ENCODE peak calls at places on chromosomes 5 and 9, in seven cellular contexts. One of them, this sample, is unnamed.

GRCh38 chr5:138527170-138527569 is 15.9 kb downstream of the ETF1 start:
- DNase-seq in HT1080: no peak
- DNase-seq in nucleus accumbens: no peak
- DNase-seq in HTR-8/SVneo: no peak
- DNase-seq in GM12891: no peak
- DNase-seq in HS-27A: no peak
- DNase-seq in activated naive CD8-positive, alpha-beta T cell treated with anti-CD3 and anti-CD28 coated beads, Interleukin-2, amount 50 U/mL, for 16 hours: no peak
- DNase-seq in this sample: no peak

GRCh38 chr9:129336601-129337286 is 158.7 kb upstream of the IER5L start:
- DNase-seq in HT1080: no peak
- DNase-seq in nucleus accumbens: no peak
- DNase-seq in HTR-8/SVneo: no peak
- DNase-seq in GM12891: peak; percentile 62
- DNase-seq in HS-27A: no peak
- DNase-seq in activated naive CD8-positive, alpha-beta T cell treated with anti-CD3 and anti-CD28 coated beads, Interleukin-2, amount 50 U/mL, for 16 hours: no peak
- DNase-seq in this sample: no peak

GRCh38 chr5:172361566-172362238 is 78.1 kb upstream of the UBTD2 start:
- DNase-seq in HT1080: peak; percentile 87
- DNase-seq in nucleus accumbens: no peak
- DNase-seq in HTR-8/SVneo: no peak
- DNase-seq in GM12891: no peak
- DNase-seq in HS-27A: peak; percentile 81
- DNase-seq in activated naive CD8-positive, alpha-beta T cell treated with anti-CD3 and anti-CD28 coated beads, Interleukin-2, amount 50 U/mL, for 16 hours: no peak
- DNase-seq in this sample: no peak

GRCh38 chr9:121815084-121815483 is 163.7 kb downstream of the DAB2IP start:
- DNase-seq in HT1080: no peak
- DNase-seq in nucleus accumbens: no peak
- DNase-seq in HTR-8/SVneo: no peak
- DNase-seq in GM12891: no peak
- DNase-seq in HS-27A: no peak
- DNase-seq in activated naive CD8-positive, alpha-beta T cell treated with anti-CD3 and anti-CD28 coated beads, Interleukin-2, amount 50 U/mL, for 16 hours: no peak
- DNase-seq in this sample: no peak

GRCh38 chr5:172052454-172053236 is 46.2 kb upstream of the FBXW11 start:
- DNase-seq in HT1080: no peak
- DNase-seq in nucleus accumbens: no peak
- DNase-seq in HTR-8/SVneo: no peak
- DNase-seq in GM12891: no peak
- DNase-seq in HS-27A: no peak
- DNase-seq in activated naive CD8-positive, alpha-beta T cell treated with anti-CD3 and anti-CD28 coated beads, Interleukin-2, amount 50 U/mL, for 16 hours: no peak
- DNase-seq in this sample: no peak

GRCh38 chr9:31542384-31543055 is 841.9 kb upstream of the ACO1 start:
- DNase-seq in HT1080: peak; percentile 44
- DNase-seq in nucleus accumbens: no peak
- DNase-seq in HTR-8/SVneo: peak; percentile 0
- DNase-seq in GM12891: no peak
- DNase-seq in HS-27A: no peak
- DNase-seq in activated naive CD8-positive, alpha-beta T cell treated with anti-CD3 and anti-CD28 coated beads, Interleukin-2, amount 50 U/mL, for 16 hours: no peak
- DNase-seq in this sample: peak; percentile 6

GRCh38 chr9:113742471-113742870 is 133.6 kb upstream of the ZNF618 start:
- DNase-seq in HT1080: no peak
- DNase-seq in nucleus accumbens: no peak
- DNase-seq in HTR-8/SVneo: no peak
- DNase-seq in GM12891: no peak
- DNase-seq in HS-27A: no peak
- DNase-seq in activated naive CD8-positive, alpha-beta T cell treated with anti-CD3 and anti-CD28 coated beads, Interleukin-2, amount 50 U/mL, for 16 hours: no peak
- DNase-seq in this sample: no peak

GRCh38 chr5:8184455-8185063 is 315.6 kb downstream of the MTRR start:
- DNase-seq in HT1080: peak; percentile 47
- DNase-seq in nucleus accumbens: no peak
- DNase-seq in HTR-8/SVneo: peak; percentile 32
- DNase-seq in GM12891: peak; percentile 23
- DNase-seq in HS-27A: no peak
- DNase-seq in activated naive CD8-positive, alpha-beta T cell treated with anti-CD3 and anti-CD28 coated beads, Interleukin-2, amount 50 U/mL, for 16 hours: no peak
- DNase-seq in this sample: no peak

GRCh38 chr5:3997670-3998069 is 402.0 kb downstream of the IRX1 start:
- DNase-seq in HT1080: no peak
- DNase-seq in nucleus accumbens: no peak
- DNase-seq in HTR-8/SVneo: no peak
- DNase-seq in GM12891: no peak
- DNase-seq in HS-27A: no peak
- DNase-seq in activated naive CD8-positive, alpha-beta T cell treated with anti-CD3 and anti-CD28 coated beads, Interleukin-2, amount 50 U/mL, for 16 hours: no peak
- DNase-seq in this sample: no peak

GRCh38 chr5:175288048-175288621 is 155.8 kb downstream of the DRD1 start:
- DNase-seq in HT1080: peak; percentile 72
- DNase-seq in nucleus accumbens: no peak
- DNase-seq in HTR-8/SVneo: no peak
- DNase-seq in GM12891: no peak
- DNase-seq in HS-27A: peak; percentile 36
- DNase-seq in activated naive CD8-positive, alpha-beta T cell treated with anti-CD3 and anti-CD28 coated beads, Interleukin-2, amount 50 U/mL, for 16 hours: no peak
- DNase-seq in this sample: no peak